ENCODE peak calls at places on chromosomes 12 and 14, in five cellular contexts. M is HepG2; N is NB4; U is CD8-positive, alpha-beta T cell; B is fibroblast of the aortic adventitia. A is an unnamed sample.

GRCh38 chr14:106276326-106277267 is 750.2 kb downstream of the TMEM121 start:
- DNase-seq in M (no peak), N (no peak), U (peak), B (no peak), A (no peak)

GRCh38 chr12:48489012-48489411 is 6.7 kb downstream of the C12orf54 start:
- DNase-seq in M (no peak), N (no peak), U (no peak), B (no peak), A (peak)

GRCh38 chr14:86654558-86655184 is 1124.7 kb downstream of the FLRT2 start:
- DNase-seq in M (peak), N (peak), U (peak), B (peak), A (no peak)

GRCh38 chr12:6872073-6873048 is 742 bp downstream of the SPSB2 start:
- DNase-seq in M (peak), N (peak), U (peak), B (peak), A (no peak)

GRCh38 chr14:54647378-54647777 is 80.5 kb downstream of the SAMD4A start:
- DNase-seq in M (peak), N (no peak), U (no peak), B (no peak), A (no peak)

GRCh38 chr14:36520601-36521525 is 831 bp upstream of the NKX2-1 start:
- DNase-seq in M (peak), N (peak), U (no peak), B (no peak), A (no peak)

GRCh38 chr14:91111443-91111842 is 2.4 kb upstream of the DGLUCY start:
- DNase-seq in M (no peak), N (no peak), U (no peak), B (no peak), A (no peak)

GRCh38 chr12:18798445-18799139 is 60.7 kb downstream of the CAPZA3 start:
- DNase-seq in M (peak), N (no peak), U (no peak), B (peak), A (no peak)

GRCh38 chr12:11861864-11862600 is 208.7 kb upstream of the BCL2L14 start:
- DNase-seq in M (no peak), N (no peak), U (no peak), B (no peak), A (no peak)

GRCh38 chr12:12704593-12705230 is 8.7 kb upstream of the GPR19 start:
- DNase-seq in M (peak), N (peak), U (peak), B (peak), A (peak)

GRCh38 chr12:67747869-67748760 is 99.6 kb downstream of the DYRK2 start:
- DNase-seq in M (peak), N (no peak), U (no peak), B (peak), A (no peak)

GRCh38 chr12:19801941-19802340 is 362.6 kb downstream of the AEBP2 start:
- DNase-seq in M (no peak), N (no peak), U (no peak), B (no peak), A (no peak)

GRCh38 chr14:43697003-43697402 is 810.1 kb downstream of the FSCB start:
- DNase-seq in M (no peak), N (no peak), U (no peak), B (no peak), A (no peak)
- TF ChIP-seq CTCF in M (no peak), N (no peak), U (no peak), B (no peak), A (no peak)

GRCh38 chr12:116138380-116138779 is 139.1 kb downstream of the MED13L start:
- DNase-seq in M (no peak), N (no peak), U (no peak), B (no peak), A (no peak)

GRCh38 chr12:116135209-116135930 is 142.1 kb downstream of the MED13L start:
- DNase-seq in M (peak), N (no peak), U (no peak), B (peak), A (no peak)

GRCh38 chr12:116138781-116139180 is 138.7 kb downstream of the MED13L start:
- DNase-seq in M (no peak), N (no peak), U (no peak), B (no peak), A (no peak)

GRCh38 chr12:116137318-116137717 is 140.2 kb downstream of the MED13L start:
- DNase-seq in M (no peak), N (no peak), U (no peak), B (no peak), A (no peak)

GRCh38 chr12:116136340-116136739 is 141.2 kb downstream of the MED13L start:
- DNase-seq in M (no peak), N (peak), U (no peak), B (peak), A (no peak)
- H3K4me3 ChIP-seq in M (no peak), N (no peak), U (no peak), B (no peak), A (no peak)

GRCh38 chr12:53551889-53552291 is 44.6 kb upstream of the NPFF start:
- DNase-seq in M (no peak), N (no peak), U (no peak), B (no peak), A (no peak)
- TF ChIP-seq CTCF in M (no peak), N (no peak), U (no peak), B (no peak), A (no peak)

DNA sequence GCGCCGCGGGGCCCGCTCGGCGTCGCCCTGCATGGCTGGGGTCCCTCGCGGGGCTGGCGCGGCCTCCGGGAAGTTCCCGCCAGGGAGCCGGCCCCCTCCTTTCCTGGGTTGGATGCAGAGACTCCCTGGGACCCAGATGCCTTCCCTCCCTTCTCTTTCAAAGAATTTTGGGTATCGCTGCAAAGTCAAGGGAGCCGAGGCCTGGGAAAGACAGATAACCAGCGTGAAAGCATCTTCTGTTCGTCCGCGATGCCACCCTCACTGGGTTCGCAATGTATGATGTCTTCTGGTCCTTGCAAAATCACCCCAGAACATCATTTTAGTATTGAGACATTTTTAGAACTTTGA is 436 bp downstream of the IRAK3 start:
- DNase-seq in M (no peak), N (peak), U (no peak), B (peak), A (no peak)
- H3K4me3 ChIP-seq in M (no peak), N (peak), U (no peak), B (peak), A (peak)

GRCh38 chr12:112539221-112539620 is 120.5 kb downstream of the PTPN11 start:
- DNase-seq in M (no peak), N (no peak), U (no peak), B (no peak), A (no peak)
- TF ChIP-seq CTCF in M (no peak), N (no peak), U (no peak), B (no peak), A (no peak)

DNA sequence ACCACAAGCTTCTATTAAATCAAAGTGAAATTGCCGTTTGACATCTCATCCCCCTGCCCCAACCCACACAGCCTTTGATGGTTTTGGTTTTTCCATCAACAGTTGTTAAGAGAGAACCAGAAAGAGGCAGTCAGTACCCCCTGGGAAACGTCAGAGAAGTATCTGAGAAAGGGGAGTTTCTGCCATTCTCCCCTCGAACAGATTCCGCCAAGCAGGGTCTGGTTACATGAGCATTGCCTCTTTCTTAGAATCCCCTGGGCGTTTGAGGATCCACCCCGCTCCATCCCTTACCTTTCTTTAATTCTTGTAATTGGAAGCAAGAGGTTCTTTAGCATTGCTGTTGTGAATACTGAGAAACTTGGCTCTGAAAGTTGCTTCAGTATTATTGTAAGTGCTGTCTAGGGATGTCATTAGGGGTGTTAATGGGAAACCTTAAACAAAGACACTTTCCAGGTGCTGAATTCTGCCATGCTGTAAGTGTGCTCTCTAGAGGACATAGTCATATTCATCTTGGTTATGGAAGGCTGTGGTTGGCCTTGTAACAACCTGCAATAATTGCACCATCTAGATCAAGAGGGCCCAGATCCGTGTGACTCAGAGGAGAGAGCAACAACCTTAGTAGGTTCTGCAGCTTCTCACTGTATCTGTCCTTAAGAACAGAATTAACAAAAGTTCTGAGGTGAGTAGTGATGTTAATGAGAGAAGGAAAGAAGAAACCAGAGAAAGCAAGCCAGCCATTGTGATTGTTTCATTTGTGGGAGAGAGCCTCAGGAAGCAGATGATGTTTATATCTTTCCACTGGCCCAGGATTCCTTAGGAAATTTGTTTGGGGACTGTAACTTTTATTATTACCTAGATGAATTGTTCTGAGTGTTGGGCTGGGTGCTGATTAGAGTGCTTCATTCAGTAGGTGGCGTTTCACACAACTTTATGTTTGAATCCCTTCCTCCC is 8.9 kb downstream of the TMBIM6 start:
- DNase-seq in M (peak), N (peak), U (peak), B (peak), A (no peak)
- H3K4me3 ChIP-seq in M (no peak), N (peak), U (peak), B (peak), A (no peak)

GRCh38 chr14:88233915-88234314 is 89.2 kb downstream of the KCNK10 start:
- DNase-seq in M (peak), N (peak), U (no peak), B (peak), A (no peak)
- TF ChIP-seq CTCF in M (peak), N (peak), U (no peak), B (peak), A (no peak)